ENCODE peak calls at places on chromosome 14, in six cellular contexts. L is GM23338; H is T-helper 1 cell; Y is iPS-NIHi11; F is stimulated activated naive CD4-positive, alpha-beta T cell; J is GM12892. C is an unnamed sample.

GRCh38 chr14:100603341-100604125 is 16.3 kb upstream of the BEGAIN start:
- DNase-seq in L (no peak), H (no peak), Y (no peak), F (no peak), J (no peak), C (no peak)

GRCh38 chr14:64572721-64573508 is 23.2 kb downstream of the PPP1R36 start:
- DNase-seq in L (peak; percentile 78), H (no peak), Y (peak; percentile 42), F (no peak), J (no peak), C (peak; percentile 60)

GRCh38 chr14:34012978-34013713 is 62.3 kb upstream of the EGLN3 start:
- DNase-seq in L (no peak), H (no peak), Y (no peak), F (no peak), J (peak; percentile 12), C (no peak)

GRCh38 chr14:55373784-55374725 is 37.6 kb downstream of the ATG14 start:
- DNase-seq in L (no peak), H (no peak), Y (no peak), F (no peak), J (no peak), C (peak; percentile 68)

GRCh38 chr14:104553166-104554087 is 26.1 kb upstream of the C14orf180 start:
- DNase-seq in L (no peak), H (no peak), Y (no peak), F (no peak), J (peak; percentile 6), C (no peak)

GRCh38 chr14:100476012-100476822 is 111.0 kb downstream of the BEGAIN start:
- DNase-seq in L (no peak), H (no peak), Y (no peak), F (no peak), J (no peak), C (peak; percentile 93)

GRCh38 chr14:89364316-89364715 is 52.7 kb downstream of the FOXN3 start:
- DNase-seq in L (no peak), H (no peak), Y (no peak), F (no peak), J (no peak), C (no peak)

GRCh38 chr14:103293465-103293864 is 40.6 kb upstream of the EIF5 start:
- DNase-seq in L (no peak), H (no peak), Y (no peak), F (no peak), J (no peak), C (no peak)

GRCh38 chr14:59268011-59268410 is 79.5 kb downstream of the DAAM1 start:
- DNase-seq in L (no peak), H (no peak), Y (no peak), F (no peak), J (no peak), C (no peak)

GRCh38 chr14:92473947-92474535 is 39.5 kb upstream of the RIN3 start:
- DNase-seq in L (no peak), H (no peak), Y (no peak), F (no peak), J (no peak), C (peak; percentile 49)

GRCh38 chr14:99653618-99654017 is 8.7 kb downstream of the HHIPL1 start:
- DNase-seq in L (no peak), H (no peak), Y (no peak), F (no peak), J (no peak), C (no peak)

GRCh38 chr14:105067140-105067968 is 2.1 kb upstream of the GPR132 start:
- DNase-seq in L (no peak), H (no peak), Y (peak; percentile 8), F (peak; percentile 22), J (no peak), C (peak; percentile 42)

GRCh38 chr14:72812292-72812851 is 81.5 kb downstream of the DPF3 start:
- DNase-seq in L (peak; percentile 50), H (no peak), Y (peak; percentile 37), F (no peak), J (no peak), C (no peak)

GRCh38 chr14:66443158-66443695 is 42.9 kb upstream of the CCDC196 start:
- DNase-seq in L (no peak), H (no peak), Y (no peak), F (no peak), J (no peak), C (no peak)

GRCh38 chr14:105313381-105314286 is 914 bp upstream of the PACS2 start:
- DNase-seq in L (peak; percentile 75), H (no peak), Y (no peak), F (no peak), J (no peak), C (no peak)

GRCh38 chr14:89701079-89702043 is 253.2 kb downstream of the EFCAB11 start:
- DNase-seq in L (peak; percentile 95), H (peak; percentile 75), Y (peak; percentile 98), F (peak; percentile 79), J (peak; percentile 83), C (peak; percentile 74)

GRCh38 chr14:24458736-24459135 is 16.2 kb upstream of the SDR39U1 start:
- DNase-seq in L (no peak), H (no peak), Y (no peak), F (no peak), J (no peak), C (no peak)

GRCh38 chr14:69694730-69695663 is 71.9 kb upstream of the SRSF5 start:
- DNase-seq in L (no peak), H (no peak), Y (no peak), F (no peak), J (no peak), C (no peak)

GRCh38 chr14:71594828-71595227 is 337.4 kb upstream of the RGS6 start:
- DNase-seq in L (no peak), H (no peak), Y (no peak), F (no peak), J (no peak), C (peak; percentile 65)

GRCh38 chr14:67955241-67955640 is 135.7 kb downstream of the RAD51B start:
- DNase-seq in L (no peak), H (no peak), Y (no peak), F (no peak), J (no peak), C (no peak)

GRCh38 chr14:29098625-29099024 is 332.0 kb downstream of the FOXG1 start:
- DNase-seq in L (no peak), H (no peak), Y (no peak), F (no peak), J (no peak), C (no peak)

GRCh38 chr14:96160913-96161310 is 43.7 kb upstream of the BDKRB2 start:
- DNase-seq in L (no peak), H (no peak), Y (no peak), F (no peak), J (no peak), C (no peak)

GRCh38 chr14:80117876-80118275 is 93.4 kb downstream of the DIO2 start:
- DNase-seq in L (no peak), H (no peak), Y (no peak), F (no peak), J (no peak), C (no peak)

GRCh38 chr14:78314484-78314883 is 144.3 kb downstream of the NRXN3 start:
- DNase-seq in L (no peak), H (no peak), Y (no peak), F (no peak), J (no peak), C (no peak)

GRCh38 chr14:84403585-84403984 is 1126.4 kb upstream of the FLRT2 start:
- DNase-seq in L (peak; percentile 68), H (no peak), Y (peak; percentile 53), F (no peak), J (no peak), C (no peak)

GRCh38 chr14:37591941-37592287 is 3.1 kb downstream of the FOXA1 start:
- DNase-seq in L (no peak), H (no peak), Y (no peak), F (no peak), J (no peak), C (no peak)

GRCh38 chr14:74563621-74564159 is 48.3 kb downstream of the LTBP2 start:
- DNase-seq in L (no peak), H (no peak), Y (no peak), F (no peak), J (no peak), C (peak; percentile 37)

GRCh38 chr14:94139421-94139820 is 10.0 kb upstream of the IFI27L2 start:
- DNase-seq in L (no peak), H (no peak), Y (no peak), F (no peak), J (no peak), C (no peak)

GRCh38 chr14:38078393-38078792 is 129.3 kb upstream of the SSTR1 start:
- DNase-seq in L (no peak), H (no peak), Y (no peak), F (peak; percentile 21), J (no peak), C (no peak)

GRCh38 chr14:45649051-45649450 is 396.0 kb upstream of the MIS18BP1 start:
- DNase-seq in L (no peak), H (no peak), Y (no peak), F (no peak), J (no peak), C (no peak)

GRCh38 chr14:50718949-50719348 is 50.8 kb upstream of the SAV1 start:
- DNase-seq in L (no peak), H (no peak), Y (no peak), F (no peak), J (no peak), C (no peak)

GRCh38 chr14:24095196-24096068 is 1.3 kb downstream of the PCK2 start:
- DNase-seq in L (peak; percentile 80), H (no peak), Y (peak; percentile 61), F (no peak), J (peak; percentile 91), C (peak; percentile 38)

GRCh38 chr14:77243853-77244252 is 27.2 kb downstream of the NGB start:
- DNase-seq in L (no peak), H (no peak), Y (no peak), F (no peak), J (no peak), C (no peak)

GRCh38 chr14:77965919-77966435 is 166.1 kb downstream of the ADCK1 start:
- DNase-seq in L (peak; percentile 77), H (no peak), Y (peak; percentile 78), F (no peak), J (peak; percentile 40), C (peak; percentile 44)

GRCh38 chr14:100093322-100093721 is 28.1 kb downstream of the EVL start:
- DNase-seq in L (no peak), H (no peak), Y (no peak), F (peak; percentile 18), J (no peak), C (no peak)

GRCh38 chr14:51006781-51007211 is 62.5 kb upstream of the PYGL start:
- DNase-seq in L (no peak), H (no peak), Y (no peak), F (no peak), J (no peak), C (no peak)

GRCh38 chr14:21191261-21191808 is 35.5 kb upstream of the OR5AU1 start:
- DNase-seq in L (no peak), H (no peak), Y (no peak), F (no peak), J (no peak), C (no peak)

GRCh38 chr14:57364659-57365450 is 25.5 kb upstream of the NAA30 start:
- DNase-seq in L (peak; percentile 59), H (no peak), Y (peak; percentile 13), F (no peak), J (no peak), C (no peak)

GRCh38 chr14:66677780-66678179 is 169.8 kb downstream of the GPHN start:
- DNase-seq in L (no peak), H (no peak), Y (no peak), F (no peak), J (no peak), C (no peak)

C was measured in choroid plexus epithelial cell.